ENCODE peak calls at places on chromosomes 6 and 20, in ten cellular contexts. Q is right atrium auricular region, M is tibial nerve, P is fibroblast of mammary gland, H is PC-3, C is GM12865, B is tibial artery, T is fibroblast of lung, Y is A549, F is astrocyte of the spinal cord. U is an unnamed sample.

GRCh38 chr20:19757973-19758887 is at the start of gene RIN2:
- DNase-seq in Q (peak; percentile 92), M (peak; percentile 71), P (peak; percentile 71), H (peak; percentile 96), C (no peak), B (peak; percentile 95), T (peak; percentile 88), Y (peak; percentile 98), F (peak; percentile 93), U (peak; percentile 80)

GRCh38 chr6:158131926-158132325 is 36.1 kb downstream of the SERAC1 start:
- DNase-seq in Q (no peak), M (no peak), P (peak; percentile 35), H (peak; percentile 39), C (peak; percentile 41), B (no peak), T (peak; percentile 44), Y (peak; percentile 18), F (no peak), U (no peak)

GRCh38 chr6:90217621-90218496 is 78.8 kb downstream of the BACH2 start:
- DNase-seq in Q (peak; percentile 87), M (no peak), P (peak; percentile 84), H (no peak), C (no peak), B (no peak), T (no peak), Y (peak; percentile 44), F (no peak), U (no peak)

GRCh38 chr6:15901141-15902115 is 227.5 kb upstream of the MYLIP start:
- DNase-seq in Q (no peak), M (no peak), P (no peak), H (no peak), C (peak; percentile 97), B (no peak), T (no peak), Y (no peak), F (no peak), U (no peak)

GRCh38 chr6:29531668-29532067 is 27.9 kb downstream of the UBD start:
- DNase-seq in Q (no peak), M (no peak), P (no peak), H (peak; percentile 4), C (no peak), B (no peak), T (no peak), Y (no peak), F (no peak), U (no peak)

GRCh38 chr6:159473435-159473834 is 219.6 kb downstream of the SOD2 start:
- DNase-seq in Q (no peak), M (no peak), P (no peak), H (no peak), C (no peak), B (no peak), T (no peak), Y (no peak), F (no peak), U (peak; percentile 8)

GRCh38 chr6:138246650-138247440 is 28.6 kb upstream of the PBOV1 start:
- DNase-seq in Q (no peak), M (no peak), P (no peak), H (no peak), C (no peak), B (no peak), T (no peak), Y (no peak), F (no peak), U (no peak)

GRCh38 chr6:162056745-162057144 is 670.8 kb downstream of the PRKN start:
- DNase-seq in Q (peak; percentile 68), M (no peak), P (peak; percentile 66), H (peak; percentile 13), C (no peak), B (no peak), T (peak; percentile 55), Y (peak; percentile 35), F (peak; percentile 49), U (peak; percentile 16)

GRCh38 chr20:5677389-5677788 is 72.8 kb upstream of the SHLD1 start:
- DNase-seq in Q (no peak), M (no peak), P (no peak), H (no peak), C (no peak), B (no peak), T (no peak), Y (no peak), F (no peak), U (no peak)

GRCh38 chr20:63122626-63123025 is 93.3 kb downstream of the YTHDF1 start:
- DNase-seq in Q (no peak), M (no peak), P (no peak), H (no peak), C (no peak), B (peak; percentile 25), T (no peak), Y (no peak), F (no peak), U (no peak)

GRCh38 chr6:85593438-85594196 is at the start of gene SNX14:
- DNase-seq in Q (peak; percentile 97), M (peak; percentile 88), P (peak; percentile 93), H (peak; percentile 92), C (peak; percentile 98), B (peak; percentile 97), T (peak; percentile 96), Y (peak; percentile 76), F (peak; percentile 96), U (peak; percentile 74)
- TF ChIP-seq CTCF in Q (no peak), M (peak; percentile 39), P (no peak), H (no peak), C (no peak), B (peak; percentile 19), T (no peak), Y (no peak), F (no peak), U (no peak)

DNA sequence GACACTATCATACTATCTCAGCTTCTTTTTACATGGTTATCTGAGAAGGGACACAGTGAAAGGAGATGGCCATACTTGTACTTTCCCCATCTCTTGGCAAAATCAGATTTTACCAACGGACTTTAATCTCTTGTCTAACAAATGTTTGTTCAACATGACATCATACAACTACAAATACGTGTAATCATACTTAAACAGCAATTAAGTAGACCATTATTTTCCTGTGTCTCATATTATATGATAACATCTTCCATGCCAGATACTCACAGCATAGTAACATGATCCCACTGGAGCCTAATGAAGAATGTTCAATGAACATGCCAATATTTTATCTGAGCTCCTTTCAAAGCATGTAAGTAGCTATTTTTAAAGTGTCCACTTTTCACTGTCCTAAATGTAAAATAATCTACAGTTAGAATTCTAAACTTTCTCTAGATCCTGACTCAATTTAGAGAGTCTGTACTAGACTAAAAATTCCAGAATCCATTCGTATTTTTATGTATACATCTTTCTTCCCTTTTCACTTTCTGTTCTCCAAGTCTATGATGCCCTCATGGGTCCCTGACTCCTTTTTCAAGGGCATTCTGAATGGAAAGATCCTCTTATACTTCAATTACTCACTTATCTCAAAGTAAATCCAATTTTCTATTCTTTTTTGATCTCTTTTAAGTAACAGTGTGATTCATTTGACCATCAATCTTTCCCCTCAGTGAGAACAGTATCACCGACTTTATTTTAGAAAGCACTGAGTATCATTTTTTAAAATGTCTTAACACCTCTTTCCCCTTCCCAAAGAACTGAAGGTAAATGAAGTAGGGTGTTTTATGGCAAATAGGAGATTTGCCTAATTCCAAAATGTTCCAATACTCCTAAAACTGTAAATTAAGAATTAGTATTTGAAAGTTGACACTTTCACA is 133.5 kb downstream of the CDK19 start:
- DNase-seq in Q (no peak), M (no peak), P (no peak), H (peak; percentile 61), C (no peak), B (no peak), T (no peak), Y (no peak), F (no peak), U (no peak)
- H3K4me3 ChIP-seq in Q (no peak overlapping the region), M (no peak overlapping the region), P (no peak overlapping the region), H (peak overlapping the region; percentile 28), C (no peak overlapping the region), B (no peak overlapping the region), T (no peak overlapping the region), Y (no peak overlapping the region), F (no peak overlapping the region), U (no peak overlapping the region)

DNA sequence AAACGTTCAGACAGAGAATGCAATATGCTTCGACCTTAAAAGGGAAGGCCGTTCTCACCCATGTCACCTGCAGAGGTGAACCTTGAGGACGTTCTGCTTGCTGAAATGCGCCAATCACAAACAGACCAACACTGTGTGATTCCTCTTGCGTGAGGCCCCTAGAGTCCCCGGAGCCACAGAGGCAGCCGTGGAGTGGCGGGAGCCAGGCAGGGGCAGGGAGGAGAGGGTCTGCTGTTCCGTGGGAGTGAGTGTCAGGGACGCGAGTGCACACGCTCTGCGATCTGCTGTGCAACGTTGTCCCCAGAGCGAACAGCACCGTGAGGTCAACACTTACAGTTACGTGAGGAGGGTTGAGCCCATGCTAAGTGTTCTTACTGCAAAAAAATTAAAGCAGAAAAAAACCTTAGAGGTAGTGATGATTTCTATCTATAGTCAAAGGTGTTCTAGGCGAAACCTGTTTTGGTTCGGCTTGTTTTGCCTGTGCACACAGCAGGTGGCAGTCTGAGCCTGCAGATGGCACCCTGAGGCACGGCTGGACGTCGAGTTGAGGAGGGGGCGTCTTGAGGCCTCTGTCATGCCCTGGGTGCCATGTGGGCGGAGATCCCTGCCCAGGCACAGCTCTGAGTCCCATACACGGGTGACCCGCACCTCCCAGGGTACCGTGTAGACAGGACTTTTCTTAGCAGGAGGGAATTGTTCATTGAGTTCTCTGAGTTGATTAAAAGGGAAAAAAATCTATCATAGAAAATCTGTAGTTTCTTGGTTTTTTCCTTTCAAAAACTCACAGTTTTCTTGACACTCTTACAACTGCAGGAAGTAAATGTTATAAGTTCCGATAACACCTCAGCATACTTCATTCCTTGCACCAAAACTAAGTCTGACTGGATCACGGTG is 71.8 kb upstream of the FRMD1 start:
- DNase-seq in Q (peak; percentile 55), M (no peak), P (no peak), H (peak; percentile 2), C (no peak), B (peak; percentile 54), T (no peak), Y (no peak), F (no peak), U (no peak)
- TF ChIP-seq CTCF in Q (no peak), M (peak; percentile 19), P (no peak), H (peak; percentile 52), C (no peak), B (peak; percentile 29), T (no peak), Y (peak; percentile 66), F (peak; percentile 14), U (no peak)

GRCh38 chr6:37499433-37500293 is at the start of gene CCDC167:
- DNase-seq in Q (peak; percentile 96), M (peak; percentile 83), P (peak; percentile 96), H (peak; percentile 99), C (peak; percentile 99), B (peak; percentile 94), T (peak; percentile 95), Y (peak; percentile 88), F (peak; percentile 98), U (peak; percentile 93)

GRCh38 chr6:37502703-37503485 is 3.2 kb upstream of the CCDC167 start:
- DNase-seq in Q (no peak), M (no peak), P (no peak), H (no peak), C (peak; percentile 68), B (no peak), T (no peak), Y (no peak), F (no peak), U (no peak)

GRCh38 chr6:37496951-37497885 is 2.5 kb downstream of the CCDC167 start:
- DNase-seq in Q (no peak), M (no peak), P (no peak), H (no peak), C (no peak), B (no peak), T (no peak), Y (no peak), F (no peak), U (no peak)

GRCh38 chr6:37501632-37502466 is 2.2 kb upstream of the CCDC167 start:
- DNase-seq in Q (no peak), M (no peak), P (no peak), H (no peak), C (no peak), B (no peak), T (no peak), Y (no peak), F (no peak), U (no peak)

GRCh38 chr6:37500294-37500608 is 558 bp upstream of the CCDC167 start:
- DNase-seq in Q (no peak), M (no peak), P (no peak), H (no peak), C (no peak), B (no peak), T (no peak), Y (no peak), F (no peak), U (no peak)
- H3K4me3 ChIP-seq in Q (no peak overlapping the region), M (peak overlapping the region; percentile 76), P (peak overlapping the region; percentile 62), H (peak overlapping the region; percentile 78), C (no peak overlapping the region), B (peak overlapping the region; percentile 70), T (peak overlapping the region; percentile 37), Y (peak overlapping the region; percentile 49), F (peak overlapping the region; percentile 79), U (peak overlapping the region; percentile 73)